ENCODE peak calls at places on chromosomes 11 and 22, in nine cellular contexts. O is astrocyte of the cerebellum, J is cardiac fibroblast, X is Calu3, N is neural progenitor cell, H is psoas muscle, U is Peyer's patch, G is ovary, Y is endothelial cell. Z is an unnamed sample.

GRCh38 chr11:132997396-132997795 is 534.9 kb downstream of the OPCML start:
- DNase-seq in N (no peak), H (no peak), J (no peak), Y (no peak), O (no peak), X (no peak), G (no peak), U (no peak), Z (no peak)

GRCh38 chr22:49764151-49764581 is 63.5 kb downstream of the BRD1 start:
- DNase-seq in O (no peak), U (no peak), X (no peak), Y (no peak), J (no peak), H (peak), G (peak), N (no peak), Z (peak)

GRCh38 chr22:30044369-30044768 is 35.9 kb upstream of the HORMAD2 start:
- DNase-seq in H (no peak), O (peak), Y (no peak), N (no peak), U (no peak), G (no peak), X (peak), J (peak), Z (no peak)

GRCh38 chr11:121687961-121688566 is 235.3 kb upstream of the SORL1-AS1 start:
- DNase-seq in O (peak), Y (no peak), X (no peak), J (peak), N (peak), G (no peak), H (no peak), U (no peak), Z (no peak)

GRCh38 chr11:60563553-60564235 is 48.5 kb downstream of the MS4A13 start:
- DNase-seq in N (no peak), G (no peak), X (no peak), Y (no peak), U (no peak), J (no peak), H (no peak), O (no peak), Z (no peak)

GRCh38 chr22:40024201-40025061 is 29.7 kb downstream of the FAM83F start:
- DNase-seq in N (peak), G (peak), X (peak), H (peak), Y (peak), U (peak), J (peak), O (no peak), Z (peak)

GRCh38 chr11:46718155-46719019 is 626 bp upstream of the F2 start:
- DNase-seq in Y (no peak), G (no peak), J (peak), H (no peak), U (no peak), N (no peak), X (peak), O (no peak), Z (no peak)

GRCh38 chr22:48262596-48263430 is 1500.4 kb downstream of the TBC1D22A start:
- DNase-seq in X (no peak), J (no peak), O (no peak), N (no peak), U (no peak), G (no peak), H (no peak), Y (no peak), Z (no peak)

GRCh38 chr11:94511932-94512781 is at the start of gene C11orf97:
- DNase-seq in N (peak), X (peak), Y (peak), U (peak), G (peak), J (peak), H (peak), O (no peak), Z (peak)

GRCh38 chr11:14308114-14308896 is 50.7 kb downstream of the RRAS2 start:
- DNase-seq in Y (no peak), U (no peak), O (peak), G (no peak), X (peak), N (peak), J (peak), H (no peak), Z (no peak)

GRCh38 chr22:37827056-37827455 is 3.9 kb downstream of the GALR3 start:
- DNase-seq in G (peak), Y (no peak), X (no peak), O (no peak), N (no peak), H (no peak), U (no peak), J (peak), Z (no peak)

GRCh38 chr22:36358533-36359171 is 29.1 kb downstream of the MYH9 start:
- DNase-seq in G (no peak), H (no peak), J (no peak), X (no peak), U (no peak), Y (no peak), O (no peak), N (no peak), Z (no peak)

GRCh38 chr22:39634530-39635399 is 64.2 kb downstream of the CACNA1I start:
- DNase-seq in O (peak), N (no peak), Y (no peak), J (peak), H (no peak), X (peak), U (no peak), G (no peak), Z (no peak)

GRCh38 chr22:28819253-28820096 is 19.1 kb upstream of the XBP1 start:
- DNase-seq in X (peak), G (no peak), J (no peak), O (no peak), N (no peak), Y (no peak), H (no peak), U (no peak), Z (no peak)

GRCh38 chr11:119729581-119730346 is 764 bp upstream of the NECTIN1 start:
- DNase-seq in G (peak), J (peak), X (peak), U (peak), N (peak), O (no peak), H (peak), Y (no peak), Z (no peak)

GRCh38 chr11:70032943-70033710 is 45.0 kb upstream of the ANO1 start:
- DNase-seq in U (no peak), Y (no peak), X (no peak), O (no peak), G (no peak), N (no peak), J (no peak), H (no peak), Z (no peak)

GRCh38 chr11:100684101-100685065 is 2.7 kb upstream of the ARHGAP42 start:
- DNase-seq in O (no peak), U (no peak), J (no peak), Y (no peak), N (no peak), H (no peak), X (no peak), G (no peak), Z (no peak)

GRCh38 chr11:1942541-1943260 is 4.4 kb upstream of the MRPL23 start:
- DNase-seq in X (no peak), U (no peak), N (no peak), J (no peak), H (no peak), Y (peak), O (no peak), G (peak), Z (no peak)

GRCh38 chr11:131671764-131672163 is 301.3 kb downstream of the NTM start:
- DNase-seq in N (peak), X (no peak), J (no peak), H (no peak), U (no peak), G (no peak), Y (peak), O (no peak), Z (no peak)

GRCh38 chr22:48867891-48868290 is 959.8 kb downstream of the BRD1 start:
- DNase-seq in O (no peak), X (no peak), G (no peak), U (no peak), Y (no peak), J (no peak), N (peak), H (no peak), Z (no peak)

GRCh38 chr22:41256898-41257260 is 16.1 kb upstream of the CHADL start:
- DNase-seq in N (peak), X (no peak), O (peak), U (no peak), G (no peak), J (peak), Y (peak), H (no peak), Z (no peak)

GRCh38 chr11:67344264-67344663 is 9.1 kb downstream of the POLD4 start:
- DNase-seq in O (no peak), U (peak), G (no peak), Y (no peak), J (no peak), H (no peak), N (no peak), X (no peak), Z (no peak)

GRCh38 chr22:20747223-20747622 is 26.7 kb upstream of the SERPIND1 start:
- DNase-seq in N (no peak), G (no peak), U (no peak), O (no peak), H (no peak), X (no peak), Y (no peak), J (no peak), Z (no peak)

DNA sequence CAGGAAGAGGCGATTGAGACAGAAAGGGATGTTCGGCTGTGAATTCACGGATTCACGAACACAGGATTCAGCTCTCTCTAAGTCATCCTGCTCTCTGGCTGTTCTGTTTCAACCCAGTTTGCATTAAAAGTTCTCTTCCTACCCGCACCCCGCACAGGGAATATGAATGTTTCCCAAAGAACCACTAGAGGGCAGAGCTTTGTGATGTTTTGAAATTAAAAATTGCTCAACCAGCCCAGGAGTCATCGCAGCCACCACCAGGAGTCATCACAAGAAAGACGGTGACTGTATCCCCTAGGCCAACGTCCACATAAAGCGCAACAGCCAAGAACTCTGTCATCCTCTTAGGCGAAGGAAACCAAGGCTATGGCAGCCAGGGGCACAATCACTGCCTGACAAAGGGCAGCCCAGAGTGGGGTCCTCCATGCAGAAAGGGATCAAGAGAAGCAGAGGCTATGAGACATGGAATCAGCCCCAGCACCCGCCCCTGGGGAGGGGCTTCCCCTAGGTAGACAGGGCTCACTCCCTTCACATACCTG is 122.4 kb downstream of the WT1 start:
- DNase-seq in U (no peak), H (no peak), X (peak), O (no peak), N (peak), Y (peak), J (peak), G (peak), Z (no peak)
- TF ChIP-seq CTCF in U (peak), H (peak), X (peak), O (peak), N (peak), Y (peak), J (peak), G (peak), Z (no peak)

GRCh38 chr11:106585061-106585460 is 433.2 kb downstream of the GUCY1A2 start:
- DNase-seq in J (peak), G (no peak), Y (peak), H (no peak), O (no peak), N (peak), X (no peak), U (no peak), Z (no peak)
- TF ChIP-seq CTCF in J (peak), G (no peak), Y (no peak), H (no peak), O (peak), N (peak), X (no peak), U (peak), Z (no peak)

GRCh38 chr22:19178065-19178658 is 374 bp downstream of the SLC25A1 start:
- DNase-seq in G (no peak), J (no peak), Y (peak), O (no peak), H (no peak), X (peak), N (peak), U (peak), Z (peak)
- TF ChIP-seq CTCF in G (no peak), J (no peak), Y (no peak), O (no peak), H (no peak), X (no peak), N (no peak), U (peak), Z (no peak)

DNA sequence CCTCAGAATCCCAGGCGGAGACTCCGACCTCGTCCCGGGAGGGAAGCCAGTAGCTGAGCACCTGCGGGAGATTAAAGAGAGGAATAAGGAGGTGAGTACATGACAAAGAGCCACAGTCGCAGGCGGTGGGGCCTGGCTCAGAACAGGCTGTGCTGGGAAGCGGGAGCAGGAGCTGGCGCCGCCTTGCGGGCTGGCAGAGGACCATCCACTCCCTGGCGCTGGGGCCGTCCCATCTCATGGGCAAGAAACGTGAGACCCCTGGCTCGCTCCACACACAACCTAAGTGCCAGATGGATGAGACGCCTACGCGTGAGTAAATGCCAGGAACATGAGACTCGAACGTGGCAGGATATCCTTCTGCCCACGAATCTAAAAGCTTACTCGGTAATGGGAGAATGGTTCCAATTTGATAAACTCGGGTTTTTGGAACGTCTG is 6.3 kb downstream of the CEND1 start:
- DNase-seq in N (peak), J (peak), U (no peak), X (no peak), G (peak), O (peak), Y (peak), H (peak), Z (no peak)
- TF ChIP-seq CTCF in N (peak), J (peak), U (peak), X (no peak), G (peak), O (peak), Y (peak), H (peak), Z (no peak)

DNA sequence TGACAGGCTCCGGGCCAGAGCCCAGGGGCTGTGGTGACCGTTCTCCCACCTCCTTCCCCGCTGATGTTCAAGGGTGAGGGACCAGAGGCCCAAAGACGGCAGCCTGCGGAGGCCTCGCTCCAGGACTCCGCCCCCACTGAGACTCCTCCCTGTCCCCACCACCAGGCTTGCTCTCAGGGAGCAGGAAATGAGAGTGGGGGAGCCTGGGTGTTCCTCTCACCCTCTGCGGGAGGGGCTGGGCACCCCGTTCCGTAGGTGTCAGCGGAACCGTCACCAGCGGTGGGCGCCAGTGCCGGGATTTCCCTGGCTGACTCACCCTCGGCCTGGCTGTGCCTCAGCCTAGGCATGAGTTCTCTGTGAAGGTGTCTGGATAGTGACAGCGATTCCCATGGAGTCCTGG is 15.7 kb downstream of the DAGLA start:
- DNase-seq in O (no peak), Y (no peak), J (peak), X (peak), N (no peak), G (peak), H (peak), U (peak), Z (peak)
- TF ChIP-seq CTCF in O (peak), Y (no peak), J (no peak), X (no peak), N (no peak), G (peak), H (peak), U (peak), Z (no peak)

GRCh38 chr22:26584010-26584409 is 5.9 kb downstream of the TPST2 start:
- DNase-seq in N (no peak), H (no peak), J (no peak), O (no peak), G (no peak), Y (no peak), U (no peak), X (no peak), Z (no peak)

GRCh38 chr22:26581769-26582168 is 8.2 kb downstream of the TPST2 start:
- DNase-seq in J (no peak), U (no peak), N (no peak), H (no peak), O (no peak), Y (no peak), G (no peak), X (no peak), Z (no peak)

GRCh38 chr22:26586556-26587325 is 3.2 kb downstream of the TPST2 start:
- DNase-seq in J (peak), U (peak), O (no peak), Y (no peak), G (no peak), H (no peak), N (no peak), X (no peak), Z (no peak)

GRCh38 chr22:26587991-26588613 is 1.8 kb downstream of the TPST2 start:
- DNase-seq in O (no peak), Y (no peak), J (peak), U (no peak), X (no peak), N (no peak), G (no peak), H (no peak), Z (no peak)

GRCh38 chr22:26585104-26585790 is 4.7 kb downstream of the TPST2 start:
- DNase-seq in Y (no peak), J (peak), U (no peak), H (peak), X (no peak), O (peak), G (peak), N (no peak), Z (no peak)
- TF ChIP-seq CTCF in Y (no peak), J (peak), U (no peak), H (no peak), X (no peak), O (peak), G (no peak), N (no peak), Z (no peak)

DNA sequence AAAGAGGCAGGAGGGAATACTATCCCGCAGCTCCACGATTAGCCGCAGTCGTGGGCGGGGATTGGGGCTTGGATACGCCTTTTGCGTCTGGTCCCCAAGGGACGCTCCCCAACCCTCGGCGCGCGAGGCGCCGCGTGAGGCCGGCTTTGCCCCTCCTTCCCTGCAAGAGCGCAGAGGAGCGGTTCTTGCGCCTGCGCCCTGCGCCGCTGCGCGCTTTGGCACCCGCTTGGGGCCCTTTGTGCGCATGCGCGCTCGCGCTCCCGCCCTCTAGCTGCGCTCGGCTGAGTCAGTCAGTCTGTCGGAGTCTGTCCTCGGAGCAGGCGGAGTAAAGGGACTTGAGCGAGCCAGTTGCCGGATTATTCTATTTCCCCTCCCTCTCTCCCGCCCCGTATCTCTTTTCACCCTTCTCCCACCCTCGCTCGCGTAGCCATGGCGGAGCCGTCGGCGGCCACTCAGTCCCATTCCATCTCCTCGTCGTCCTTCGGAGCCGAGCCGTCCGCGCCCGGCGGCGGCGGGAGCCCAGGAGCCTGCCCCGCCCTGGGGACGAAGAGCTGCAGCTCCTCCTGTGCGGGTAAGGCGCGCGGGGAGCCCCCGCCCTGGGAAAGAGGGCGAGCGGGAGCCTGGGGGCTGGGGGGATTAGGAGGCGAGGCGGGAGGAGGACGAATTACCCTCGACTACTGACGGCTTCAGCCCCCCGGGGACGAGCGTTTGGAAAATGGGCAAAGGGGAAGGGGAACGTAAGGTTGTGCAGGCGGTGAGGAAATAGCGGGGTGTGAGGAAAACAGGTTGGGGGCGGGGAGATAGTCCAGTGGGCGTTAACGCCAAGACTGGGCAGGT is at the start of gene RTN3:
- DNase-seq in Y (peak), N (peak), H (peak), G (peak), U (peak), J (peak), O (peak), X (peak), Z (peak)
- TF ChIP-seq CTCF in Y (no peak), N (peak), H (peak), G (no peak), U (peak), J (no peak), O (peak), X (no peak), Z (no peak)

Z was measured in activated B cell treated with CpG ODN at 0.5 μM for 24 hours.